ENCODE peak calls at places on chromosome 3, in eight cellular contexts. Z is transverse colon, S is tibial nerve, E is suprapubic skin, R is SK-N-SH, Y is A549, B is K562, J is stomach. T is an unnamed sample.
A peak's percentile ranks its signal among the peaks of the same experiment; 100 is the strongest.

GRCh38 chr3:78798266-78798832 is 969.4 kb downstream of the ROBO1 start:
- DNase-seq in Z (no peak), S (no peak), E (no peak), R (no peak), Y (no peak), B (no peak), J (no peak), T (no peak)

GRCh38 chr3:62574499-62574898 is 201.1 kb upstream of the FEZF2 start:
- DNase-seq in Z (no peak), S (no peak), E (no peak), R (no peak), Y (no peak), B (no peak), J (no peak), T (no peak)

GRCh38 chr3:121552797-121553196 is 7.0 kb upstream of the POLQ start:
- DNase-seq in Z (no peak), S (no peak), E (no peak), R (no peak), Y (no peak), B (no peak), J (no peak), T (no peak)

GRCh38 chr3:111616417-111617105 is 21.4 kb upstream of the ZBED2 start:
- DNase-seq in Z (peak; percentile 13), S (no peak), E (no peak), R (no peak), Y (no peak), B (no peak), J (no peak), T (no peak)

GRCh38 chr3:17479681-17480405 is 262.6 kb downstream of the TBC1D5 start:
- DNase-seq in Z (no peak), S (no peak), E (peak; percentile 42), R (no peak), Y (no peak), B (no peak), J (no peak), T (no peak)

GRCh38 chr3:140577911-140578310 is 100.0 kb upstream of the TRIM42 start:
- DNase-seq in Z (no peak), S (no peak), E (no peak), R (no peak), Y (no peak), B (no peak), J (no peak), T (no peak)

GRCh38 chr3:63429905-63430304 is 151.8 kb downstream of the SYNPR start:
- DNase-seq in Z (no peak), S (peak; percentile 6), E (no peak), R (no peak), Y (no peak), B (no peak), J (no peak), T (no peak)

GRCh38 chr3:191502583-191502982 is 41.6 kb downstream of the PYDC2 start:
- DNase-seq in Z (no peak), S (no peak), E (no peak), R (no peak), Y (no peak), B (peak; percentile 19), J (no peak), T (no peak)

GRCh38 chr3:58021072-58021959 is 13.1 kb downstream of the FLNB start:
- DNase-seq in Z (no peak), S (no peak), E (no peak), R (no peak), Y (no peak), B (no peak), J (no peak), T (no peak)

GRCh38 chr3:191362524-191363090 is 32.3 kb upstream of the UTS2B start:
- DNase-seq in Z (no peak), S (no peak), E (no peak), R (no peak), Y (no peak), B (no peak), J (no peak), T (no peak)

GRCh38 chr3:14554715-14555114 is 14.6 kb upstream of the GRIP2 start:
- DNase-seq in Z (no peak), S (no peak), E (no peak), R (no peak), Y (no peak), B (no peak), J (no peak), T (no peak)
- TF ChIP-seq EP300 in Z (no peak), S (no peak), E (no peak), R (no peak), Y (no peak), B (no peak), J (no peak), T (no peak)

GRCh38 chr3:52600258-52600657 is 63.9 kb downstream of the UQCC5 start:
- DNase-seq in Z (no peak), S (no peak), E (no peak), R (no peak), Y (no peak), B (no peak), J (no peak), T (no peak)

GRCh38 chr3:52593103-52593502 is 56.7 kb downstream of the UQCC5 start:
- DNase-seq in Z (no peak), S (no peak), E (no peak), R (no peak), Y (no peak), B (no peak), J (no peak), T (no peak)

DNA sequence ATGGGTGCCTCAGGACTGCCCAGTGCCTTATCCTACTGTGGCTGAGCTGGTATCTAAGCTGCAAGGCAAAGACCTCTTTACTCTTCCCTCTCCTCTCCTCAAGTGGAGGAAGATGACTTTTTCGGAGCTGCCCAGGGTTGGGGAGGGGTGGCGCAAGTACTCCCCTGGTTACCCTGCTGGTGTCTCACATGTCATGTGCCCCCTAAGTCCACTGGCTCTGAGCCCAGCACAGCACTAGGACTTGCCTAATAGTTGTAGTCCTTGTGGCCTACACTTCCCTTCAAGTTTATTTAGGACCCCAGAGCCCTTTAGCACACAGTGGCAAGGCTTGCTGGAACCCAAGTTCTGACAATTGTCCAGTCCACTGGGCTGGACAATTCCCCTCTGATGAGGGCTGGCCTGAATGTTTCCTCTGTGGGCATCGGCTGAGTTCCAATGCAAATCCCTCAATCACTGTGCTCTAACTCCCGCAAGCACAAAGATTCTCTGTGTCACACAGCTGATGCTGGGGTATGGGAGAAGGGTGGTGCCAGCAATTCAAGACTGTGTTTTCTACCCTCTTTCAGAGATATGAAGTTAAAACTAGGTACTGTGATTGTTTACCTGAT is 60.4 kb downstream of the UQCC5 start:
- DNase-seq in Z (no peak), S (no peak), E (no peak), R (no peak), Y (no peak), B (no peak), J (no peak), T (no peak)
- TF ChIP-seq EP300 in Z (no peak), S (no peak), E (no peak), R (no peak), Y (no peak), B (no peak), J (no peak), T (no peak)

GRCh38 chr3:5426094-5426883 is 238.8 kb downstream of the EDEM1 start:
- DNase-seq in Z (peak; percentile 85), S (peak; percentile 91), E (peak; percentile 74), R (peak; percentile 64), Y (peak; percentile 49), B (peak; percentile 86), J (peak; percentile 87), T (peak; percentile 77)

GRCh38 chr3:5427938-5428337 is 240.4 kb downstream of the EDEM1 start:
- DNase-seq in Z (no peak), S (no peak), E (no peak), R (no peak), Y (no peak), B (no peak), J (no peak), T (no peak)

GRCh38 chr3:5425371-5425770 is 237.9 kb downstream of the EDEM1 start:
- DNase-seq in Z (no peak), S (no peak), E (no peak), R (no peak), Y (no peak), B (no peak), J (no peak), T (no peak)

GRCh38 chr3:5428607-5429516 is 241.4 kb downstream of the EDEM1 start:
- DNase-seq in Z (no peak), S (no peak), E (no peak), R (no peak), Y (no peak), B (peak; percentile 92), J (no peak), T (no peak)

GRCh38 chr3:5427021-5427420 is 239.5 kb downstream of the EDEM1 start:
- DNase-seq in Z (no peak), S (no peak), E (no peak), R (no peak), Y (no peak), B (no peak), J (no peak), T (no peak)
- TF ChIP-seq EP300 in Z (no peak), S (no peak), E (no peak), R (no peak), Y (no peak), B (no peak), J (no peak), T (no peak)

GRCh38 chr3:50166309-50167019 is 11.3 kb downstream of the SEMA3F start:
- DNase-seq in Z (no peak), S (no peak), E (no peak), R (no peak), Y (no peak), B (no peak), J (no peak), T (no peak)

GRCh38 chr3:50167069-50167781 is 12.1 kb downstream of the SEMA3F start:
- DNase-seq in Z (peak; percentile 59), S (no peak), E (no peak), R (no peak), Y (no peak), B (no peak), J (peak; percentile 48), T (no peak)

GRCh38 chr3:50164481-50164880 is 9.4 kb downstream of the SEMA3F start:
- DNase-seq in Z (no peak), S (no peak), E (no peak), R (no peak), Y (no peak), B (no peak), J (no peak), T (no peak)

GRCh38 chr3:50164984-50165383 is 9.9 kb downstream of the SEMA3F start:
- DNase-seq in Z (no peak), S (no peak), E (no peak), R (no peak), Y (no peak), B (no peak), J (no peak), T (no peak)

DNA sequence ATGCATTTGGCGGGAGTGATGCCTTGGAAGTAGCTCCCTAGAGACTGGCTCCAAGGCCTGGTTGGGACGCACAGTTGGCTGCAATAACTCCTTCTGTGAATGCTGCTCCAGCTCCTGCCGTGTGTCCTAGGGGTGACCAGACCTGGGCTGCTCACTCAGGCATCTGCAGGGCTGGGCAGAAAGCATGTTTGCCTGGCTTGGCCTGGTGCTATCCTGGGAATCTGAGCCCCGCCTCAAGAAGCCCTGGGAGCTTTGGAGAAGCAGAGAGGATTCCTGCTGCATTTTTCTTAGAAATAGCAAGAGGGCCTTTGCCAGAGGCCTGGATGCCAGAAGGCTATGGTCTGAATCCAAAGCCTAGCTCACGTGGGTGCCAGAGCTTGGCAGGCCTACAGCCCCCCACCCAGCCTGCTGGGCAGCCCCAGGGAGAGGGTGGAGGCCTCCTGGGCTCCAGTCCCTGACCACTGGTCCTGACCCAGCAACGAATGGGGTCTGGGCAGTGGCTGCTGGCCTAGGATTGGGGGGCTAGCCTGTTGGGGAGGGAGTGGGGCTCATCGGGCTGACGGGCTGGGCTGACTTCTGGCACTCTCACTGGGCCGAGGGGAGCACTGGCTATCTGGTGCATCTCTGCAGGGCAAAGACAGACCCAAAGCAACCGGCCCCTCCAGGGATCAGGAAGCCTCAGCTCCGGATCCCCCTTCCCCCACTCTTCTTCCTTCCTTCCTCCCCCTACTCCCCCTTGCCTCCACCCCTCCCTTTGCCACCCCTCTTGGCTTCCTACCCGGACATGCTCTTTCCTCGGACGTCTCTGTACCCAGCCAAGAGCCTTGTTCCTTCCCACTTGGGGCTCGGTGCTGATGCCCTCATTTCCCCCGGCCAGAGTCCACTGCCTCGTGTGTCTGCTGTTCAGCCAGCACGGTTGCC is 10.5 kb downstream of the SEMA3F start:
- DNase-seq in Z (no peak), S (peak; percentile 17), E (no peak), R (no peak), Y (no peak), B (no peak), J (peak; percentile 43), T (no peak)
- TF ChIP-seq EP300 in Z (no peak), S (no peak), E (no peak), R (no peak), Y (no peak), B (no peak), J (no peak), T (no peak)